ENCODE peak calls at places on chromosome 3, in five cellular contexts. L, N, P, F and C are unnamed samples. For H3K4me1, the result is how much of the 10 kb centered on the place peaks cover.

GRCh38 chr3:129439381-129439816 is 349 bp downstream of the MBD4 start:
- DNase-seq in P (peak), F (peak), L (no peak), N (no peak), C (peak)

GRCh38 chr3:141380987-141381386 is 12.7 kb downstream of the ZBTB38 start:
- DNase-seq in N (peak), L (no peak), F (no peak), P (no peak), C (no peak)

GRCh38 chr3:186964071-186964470 is 33.7 kb downstream of the ST6GAL1 start:
- DNase-seq in N (no peak), P (peak), L (no peak), F (no peak), C (no peak)

GRCh38 chr3:50274371-50275104 is 4.3 kb upstream of the LSMEM2 start:
- DNase-seq in P (peak), N (no peak), F (peak), L (peak), C (peak)

GRCh38 chr3:47315069-47315647 is 32.4 kb downstream of the KLHL18 start:
- DNase-seq in F (no peak), N (no peak), L (no peak), P (peak), C (no peak)

GRCh38 chr3:31417486-31417885 is 115.2 kb upstream of the STT3B start:
- DNase-seq in P (no peak), F (no peak), L (no peak), N (no peak), C (no peak)

GRCh38 chr3:111087924-111088469 is 16.4 kb downstream of the NECTIN3 start:
- DNase-seq in F (no peak), N (no peak), P (peak), L (peak), C (no peak)

GRCh38 chr3:170090601-170090981 is 52.8 kb downstream of the GPR160 start:
- DNase-seq in N (no peak), P (no peak), F (no peak), L (no peak), C (no peak)

GRCh38 chr3:108300103-108300849 is 3.9 kb downstream of the HHLA2 start:
- DNase-seq in P (no peak), N (no peak), F (no peak), L (no peak), C (no peak)

GRCh38 chr3:114861666-114862065 is 285.4 kb downstream of the ZBTB20 start:
- DNase-seq in F (no peak), P (no peak), N (no peak), L (no peak), C (no peak)

GRCh38 chr3:160374925-160375324 is 24.1 kb downstream of the IFT80 start:
- DNase-seq in N (no peak), L (no peak), F (no peak), P (no peak), C (no peak)

GRCh38 chr3:10516835-10517465 is 11.6 kb upstream of the ATP2B2 start:
- DNase-seq in L (peak), N (no peak), P (no peak), F (no peak), C (no peak)

GRCh38 chr3:150762662-150763121 is 277 bp downstream of the SIAH2 start:
- DNase-seq in P (no peak), N (no peak), F (no peak), L (peak), C (no peak)

GRCh38 chr3:131363275-131363674 is 18.3 kb upstream of the NUDT16 start:
- DNase-seq in N (no peak), F (no peak), L (no peak), P (no peak), C (no peak)

GRCh38 chr3:125585595-125586223 is 9.6 kb downstream of the OSBPL11 start:
- DNase-seq in F (peak), N (no peak), L (peak), P (peak), C (peak)

GRCh38 chr3:176633511-176633910 is 563.8 kb downstream of the TBL1XR1 start:
- DNase-seq in P (peak), L (peak), F (no peak), N (no peak), C (no peak)

GRCh38 chr3:120469440-120470415 is 18.9 kb upstream of the FSTL1 start:
- DNase-seq in P (peak), N (no peak), F (no peak), L (peak), C (no peak)

GRCh38 chr3:169581633-169582032 is 81.9 kb downstream of the MECOM start:
- DNase-seq in P (no peak), F (no peak), L (no peak), N (peak), C (no peak)

GRCh38 chr3:184491867-184492615 is 69.5 kb upstream of the EPHB3 start:
- DNase-seq in N (no peak), L (no peak), F (no peak), P (no peak), C (no peak)

GRCh38 chr3:59566481-59566975 is 516.7 kb upstream of the CFAP20DC start:
- DNase-seq in F (no peak), L (no peak), P (no peak), N (peak), C (no peak)

DNA sequence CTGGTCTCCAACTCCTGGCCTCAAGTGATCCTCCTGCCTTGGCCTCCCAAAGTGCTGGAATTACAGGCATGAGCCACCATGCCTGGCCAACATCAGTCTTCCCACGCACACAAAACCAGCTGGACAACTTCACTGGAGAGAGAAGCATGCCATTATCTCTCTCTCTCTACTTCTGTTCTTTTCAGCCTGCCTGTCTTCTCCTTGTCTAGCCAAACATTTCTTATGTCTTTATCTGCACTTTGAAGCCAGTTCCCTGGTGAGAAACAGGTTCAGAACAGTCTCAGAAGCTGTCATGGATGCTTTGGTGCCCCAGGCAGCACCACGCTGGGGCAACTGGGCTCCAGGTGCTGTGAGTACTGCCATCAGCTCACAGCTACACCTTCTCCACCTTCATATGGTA is 79.8 kb downstream of the PRICKLE2 start:
- DNase-seq in L (no peak), F (no peak), P (no peak), N (no peak), C (no peak)
- H3K4me1 ChIP-seq in L (under half), F (under half), P (under half), N (under half), C (under half)

GRCh38 chr3:128344046-128344368 is 122.7 kb downstream of the DNAJB8 start:
- DNase-seq in L (no peak), F (no peak), P (no peak), N (no peak), C (no peak)
- H3K4me2 ChIP-seq in L (no peak), F (peak), P (no peak), N (no peak), C (no peak)

GRCh38 chr3:13202744-13203397 is 129.6 kb upstream of the IQSEC1 start:
- DNase-seq in N (no peak), L (no peak), P (no peak), F (no peak), C (no peak)
- H3K4me1 ChIP-seq in N (under half), L (under half), P (under half), F (under half), C (under half)

DNA sequence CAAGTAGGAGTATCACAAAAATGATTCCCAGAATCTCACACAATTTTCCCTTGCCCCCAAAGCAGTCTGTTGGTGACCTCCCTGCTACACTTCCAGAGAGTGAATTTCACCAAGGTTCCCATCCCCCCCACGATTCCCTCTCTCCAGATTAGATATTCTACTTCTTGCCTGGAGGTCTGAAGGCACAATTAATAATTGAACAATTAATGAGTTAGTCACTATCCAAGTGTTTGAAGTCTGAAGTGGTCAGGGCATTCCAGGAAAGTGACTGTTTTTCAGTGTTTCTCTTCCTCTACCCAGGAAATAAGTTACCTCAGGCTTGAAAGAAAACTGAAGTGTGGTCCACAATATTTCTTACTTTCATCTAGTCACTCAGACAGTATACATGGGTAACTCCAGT is 2.5 kb upstream of the TM4SF4 start:
- DNase-seq in N (no peak), F (no peak), L (no peak), P (no peak), C (no peak)
- H3K4me2 ChIP-seq in N (no peak), F (peak), L (no peak), P (no peak), C (no peak)

GRCh38 chr3:194877311-194878119 is 191.8 kb downstream of the FAM43A start:
- DNase-seq in F (no peak), N (no peak), L (peak), P (no peak), C (no peak)
- H3K4me1 ChIP-seq in F (under half), N (under half), L (under half), P (under half), C (under half)

DNA sequence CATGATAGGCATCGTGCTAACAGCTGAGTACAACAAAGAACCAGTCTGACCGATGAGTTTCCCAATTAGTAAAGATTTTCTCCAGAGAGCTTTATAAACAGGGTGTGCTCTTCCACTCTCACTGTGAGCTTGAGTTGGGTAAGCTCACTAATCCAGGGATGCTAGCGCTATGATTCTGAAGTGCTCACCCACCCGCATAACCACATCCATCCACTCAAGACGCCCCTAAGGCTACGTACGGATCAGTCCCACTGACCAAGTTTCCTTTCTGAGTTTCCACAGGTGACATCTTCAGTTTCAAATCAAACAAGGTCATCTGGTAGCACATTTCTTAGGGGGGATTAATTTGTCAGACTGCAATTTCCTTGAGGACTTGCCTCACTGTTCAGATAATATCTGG is 141.1 kb upstream of the ABI3BP start:
- DNase-seq in N (no peak), P (no peak), F (no peak), L (no peak), C (no peak)
- H3K4me2 ChIP-seq in N (no peak), P (no peak), F (no peak), L (no peak), C (no peak)

DNA sequence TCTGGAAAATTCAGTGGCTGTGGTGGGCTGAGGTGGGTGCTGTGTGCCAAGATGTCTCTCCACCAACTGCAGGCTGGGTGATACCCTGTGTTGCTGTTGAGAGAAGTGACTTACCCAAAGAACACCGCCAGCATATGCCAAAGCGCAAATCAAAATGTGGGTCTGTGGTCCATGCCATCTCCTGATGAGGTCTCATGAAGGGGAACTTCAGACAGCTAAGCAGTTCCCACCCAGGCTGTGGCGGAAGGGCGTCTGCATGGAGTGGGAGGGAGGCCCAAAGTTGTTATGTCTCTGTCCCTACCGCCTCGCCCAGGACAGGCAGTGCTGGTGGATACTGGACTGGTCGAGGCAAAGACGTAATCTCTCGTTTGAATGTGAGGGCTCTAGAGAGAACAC is 70.9 kb upstream of the PLXNA1 start:
- DNase-seq in N (no peak), P (no peak), L (no peak), F (no peak), C (no peak)
- H3K4me1 ChIP-seq in N (half or more), P (under half), L (under half), F (under half), C (under half)